ENCODE peak calls at places on chromosomes 16 and 17, in four cellular contexts. X is AG09309, I is SK-MEL-5, Y is astrocyte of the spinal cord. W is an unnamed sample.

GRCh38 chr16:83200005-83200779 is 573.4 kb downstream of the CDH13 start:
- DNase-seq in X (no peak), I (peak; percentile 75), Y (peak; percentile 9), W (no peak)

GRCh38 chr17:59161477-59161876 is 5.9 kb downstream of the PRR11 start:
- DNase-seq in X (no peak), I (no peak), Y (no peak), W (no peak)

GRCh38 chr17:37190493-37190892 is 185.3 kb upstream of the C17orf78 start:
- DNase-seq in X (no peak), I (no peak), Y (no peak), W (no peak)

GRCh38 chr16:84040823-84041391 is 1.7 kb downstream of the SLC38A8 start:
- DNase-seq in X (peak; percentile 63), I (peak; percentile 98), Y (peak; percentile 21), W (no peak)

GRCh38 chr17:48640858-48641180 is 14.7 kb upstream of the HOXB9 start:
- DNase-seq in X (no peak), I (no peak), Y (no peak), W (no peak)

GRCh38 chr16:67029249-67030096 is 524 bp downstream of the CBFB start:
- DNase-seq in X (no peak), I (no peak), Y (peak; percentile 54), W (peak; percentile 44)

GRCh38 chr16:48542020-48542473 is 67.9 kb downstream of the N4BP1 start:
- DNase-seq in X (no peak), I (peak; percentile 83), Y (peak; percentile 56), W (no peak)

GRCh38 chr16:57285379-57285778 is 907 bp upstream of the PLLP start:
- DNase-seq in X (no peak), I (no peak), Y (no peak), W (no peak)

GRCh38 chr17:44159519-44160210 is 10.8 kb upstream of the ASB16 start:
- DNase-seq in X (no peak), I (no peak), Y (no peak), W (no peak)

GRCh38 chr16:81608515-81609209 is 164.1 kb downstream of the CMIP start:
- DNase-seq in X (no peak), I (no peak), Y (peak; percentile 45), W (no peak)

GRCh38 chr16:10078541-10078949 is 103.7 kb downstream of the GRIN2A start:
- DNase-seq in X (no peak), I (peak; percentile 8), Y (peak; percentile 20), W (no peak)

GRCh38 chr17:42180411-42180921 is 476 bp downstream of the KCNH4 start:
- DNase-seq in X (no peak), I (no peak), Y (no peak), W (no peak)

GRCh38 chr17:18235743-18236256 is 10.4 kb downstream of the LLGL1 start:
- DNase-seq in X (no peak), I (no peak), Y (peak; percentile 70), W (no peak)

GRCh38 chr17:54900457-54901229 is at the start of gene TOM1L1:
- DNase-seq in X (no peak), I (peak; percentile 80), Y (peak; percentile 55), W (no peak)

GRCh38 chr16:27718136-27718766 is 168.3 kb downstream of the KATNIP start:
- DNase-seq in X (no peak), I (peak; percentile 53), Y (no peak), W (no peak)

GRCh38 chr16:1729445-1729844 is 23.4 kb downstream of the MAPK8IP3 start:
- DNase-seq in X (no peak), I (no peak), Y (no peak), W (no peak)

GRCh38 chr17:56471661-56472060 is 121.8 kb upstream of the NOG start:
- DNase-seq in X (no peak), I (no peak), Y (no peak), W (no peak)

GRCh38 chr17:74842599-74843351 is 16.9 kb downstream of the GRIN2C start:
- DNase-seq in X (no peak), I (peak; percentile 82), Y (peak; percentile 37), W (no peak)

GRCh38 chr16:67183627-67184452 is at the start of gene MATCAP1:
- DNase-seq in X (peak; percentile 88), I (peak; percentile 97), Y (peak; percentile 98), W (peak; percentile 89)

GRCh38 chr16:48203974-48204824 is 39.9 kb upstream of the LONP2 start:
- DNase-seq in X (no peak), I (no peak), Y (no peak), W (no peak)

GRCh38 chr16:73228649-73229048 is 180.7 kb upstream of the ZFHX3 start:
- DNase-seq in X (peak; percentile 67), I (no peak), Y (peak; percentile 62), W (no peak)

GRCh38 chr17:71993363-71993762 is 127.5 kb upstream of the SOX9 start:
- DNase-seq in X (no peak), I (no peak), Y (no peak), W (no peak)

GRCh38 chr17:68302066-68302564 is 10.8 kb downstream of the ARSG start:
- DNase-seq in X (no peak), I (no peak), Y (peak; percentile 87), W (no peak)

GRCh38 chr17:44217738-44218343 is 1.6 kb downstream of the UBTF start:
- DNase-seq in X (no peak), I (no peak), Y (no peak), W (no peak)

GRCh38 chr17:48997103-48997826 is at the start of gene IGF2BP1:
- DNase-seq in X (no peak), I (peak; percentile 56), Y (peak; percentile 84), W (no peak)

GRCh38 chr17:63474174-63474913 is 2.5 kb upstream of the ACE start:
- DNase-seq in X (no peak), I (peak; percentile 35), Y (no peak), W (no peak)

GRCh38 chr17:8123695-8124349 is at the start of gene HES7:
- DNase-seq in X (no peak), I (peak; percentile 32), Y (no peak), W (no peak)

W was measured in effector CD4-positive, alpha-beta T cell.